ENCODE peak calls at places on chromosomes 12 and 14, in eight cellular contexts. A is GM06990; N is T-helper 1 cell; P is ELF-1; Q is astrocyte of the spinal cord; S is naive thymus-derived CD8-positive, alpha-beta T cell; J is G401; R is left ventricle myocardium inferior. Z is an unnamed sample.

GRCh38 chr14:20262642-20263128 is 23.6 kb downstream of the OR11H4 start:
- DNase-seq in A (peak), N (no peak), P (peak), Q (no peak), S (no peak), J (no peak), R (no peak), Z (no peak)

GRCh38 chr12:122866950-122867607 is 28.8 kb downstream of the VPS37B start:
- DNase-seq in A (no peak), N (no peak), P (no peak), Q (no peak), S (no peak), J (peak), R (no peak), Z (no peak)

GRCh38 chr14:64549805-64550538 is at the start of gene PPP1R36:
- DNase-seq in A (peak), N (no peak), P (peak), Q (no peak), S (peak), J (no peak), R (peak), Z (no peak)

GRCh38 chr14:24952851-24953666 is 96.9 kb downstream of the STXBP6 start:
- DNase-seq in A (no peak), N (no peak), P (peak), Q (no peak), S (no peak), J (no peak), R (no peak), Z (peak)

GRCh38 chr12:46468159-46468558 is 95.6 kb upstream of the SLC38A2 start:
- DNase-seq in A (no peak), N (no peak), P (no peak), Q (peak), S (no peak), J (no peak), R (peak), Z (no peak)

GRCh38 chr12:117331691-117332090 is 29.7 kb downstream of the NOS1 start:
- DNase-seq in A (no peak), N (no peak), P (no peak), Q (no peak), S (no peak), J (no peak), R (no peak), Z (no peak)

GRCh38 chr14:58763210-58763609 is 125.4 kb downstream of the DACT1 start:
- DNase-seq in A (no peak), N (no peak), P (no peak), Q (no peak), S (no peak), J (no peak), R (no peak), Z (no peak)

GRCh38 chr14:49220492-49220891 is 365.7 kb downstream of the RPS29 start:
- DNase-seq in A (no peak), N (no peak), P (no peak), Q (peak), S (no peak), J (peak), R (no peak), Z (no peak)

GRCh38 chr12:62898568-62898967 is 36.4 kb downstream of the PPM1H start:
- DNase-seq in A (no peak), N (no peak), P (no peak), Q (no peak), S (no peak), J (no peak), R (no peak), Z (no peak)

GRCh38 chr12:94170690-94171594 is 22.6 kb downstream of the PLXNC1 start:
- DNase-seq in A (no peak), N (no peak), P (peak), Q (no peak), S (no peak), J (no peak), R (peak), Z (no peak)

GRCh38 chr14:96928779-96929380 is 131.7 kb downstream of the VRK1 start:
- DNase-seq in A (no peak), N (no peak), P (no peak), Q (no peak), S (no peak), J (no peak), R (no peak), Z (no peak)

GRCh38 chr12:62260733-62261683 is 804 bp downstream of the USP15 start:
- DNase-seq in A (peak), N (peak), P (peak), Q (peak), S (peak), J (peak), R (peak), Z (peak)

GRCh38 chr14:102344485-102344884 is 18.2 kb downstream of the CINP start:
- DNase-seq in A (no peak), N (no peak), P (no peak), Q (no peak), S (no peak), J (no peak), R (no peak), Z (peak)

GRCh38 chr12:52247622-52248540 is 14.8 kb downstream of the KRT7 start:
- DNase-seq in A (no peak), N (no peak), P (no peak), Q (no peak), S (no peak), J (no peak), R (no peak), Z (no peak)

GRCh38 chr12:10636611-10637010 is 23.2 kb upstream of the MAGOHB start:
- DNase-seq in A (no peak), N (no peak), P (peak), Q (no peak), S (no peak), J (no peak), R (no peak), Z (no peak)

GRCh38 chr12:563899-564298 is 99.3 kb downstream of the NINJ2 start:
- DNase-seq in A (no peak), N (no peak), P (no peak), Q (no peak), S (no peak), J (no peak), R (no peak), Z (no peak)

GRCh38 chr14:47269788-47270492 is 405.5 kb downstream of the MDGA2 start:
- DNase-seq in A (no peak), N (no peak), P (no peak), Q (peak), S (no peak), J (no peak), R (no peak), Z (no peak)

GRCh38 chr14:55889124-55889523 is 229.1 kb upstream of the PELI2 start:
- DNase-seq in A (no peak), N (no peak), P (no peak), Q (no peak), S (no peak), J (no peak), R (no peak), Z (no peak)

GRCh38 chr12:128695697-128696096 is 128.1 kb downstream of the SLC15A4 start:
- DNase-seq in A (no peak), N (no peak), P (no peak), Q (no peak), S (no peak), J (no peak), R (no peak), Z (no peak)

GRCh38 chr12:5432011-5432400 is at the start of gene NTF3:
- DNase-seq in A (no peak), N (no peak), P (peak), Q (no peak), S (no peak), J (peak), R (peak), Z (no peak)

GRCh38 chr14:74604896-74605295 is 7.1 kb downstream of the LTBP2 start:
- DNase-seq in A (no peak), N (no peak), P (no peak), Q (no peak), S (no peak), J (no peak), R (no peak), Z (no peak)